ENCODE peak calls at places on chromosome 18, in four cellular contexts. D, L, G and O are unnamed samples.

GRCh38 chr18:8898990-8899389 is 193.6 kb downstream of the MTCL1 start:
- DNase-seq in G (no peak), D (no peak), L (no peak), O (no peak)

GRCh38 chr18:48004577-48004976 is 74.1 kb upstream of the SMAD2 start:
- DNase-seq in L (no peak), D (peak), G (no peak), O (no peak)

GRCh38 chr18:26103579-26103978 is 13.2 kb upstream of the SS18 start:
- DNase-seq in G (no peak), D (no peak), L (peak), O (no peak)

GRCh38 chr18:59029663-59030421 is 109.8 kb upstream of the SEC11C start:
- DNase-seq in G (no peak), D (no peak), L (no peak), O (no peak)

GRCh38 chr18:12652861-12653401 is 5.0 kb downstream of the SPIRE1 start:
- DNase-seq in G (no peak), L (no peak), D (no peak), O (no peak)

GRCh38 chr18:51437280-51438271 is 240.1 kb upstream of the MEX3C start:
- DNase-seq in G (no peak), D (no peak), L (no peak), O (no peak)

GRCh38 chr18:78903436-78904178 is 76.0 kb upstream of the SALL3 start:
- DNase-seq in D (no peak), G (no peak), L (no peak), O (no peak)

GRCh38 chr18:54923339-54923956 is 35.8 kb downstream of the CCDC68 start:
- DNase-seq in D (no peak), G (no peak), L (no peak), O (no peak)

GRCh38 chr18:73150199-73150598 is 282.4 kb upstream of the NETO1 start:
- DNase-seq in G (no peak), L (no peak), D (no peak), O (no peak)

GRCh38 chr18:22556271-22556990 is 138.7 kb upstream of the CTAGE1 start:
- DNase-seq in L (no peak), G (no peak), D (no peak), O (no peak)

GRCh38 chr18:37453754-37454153 is 111.8 kb downstream of the CELF4 start:
- DNase-seq in G (no peak), D (no peak), L (no peak), O (no peak)

GRCh38 chr18:26655010-26655613 is 106.8 kb upstream of the KCTD1 start:
- DNase-seq in D (no peak), L (no peak), G (no peak), O (no peak)

GRCh38 chr18:13500227-13500865 is 226.0 kb downstream of the FAM210A start:
- DNase-seq in D (peak), G (no peak), L (no peak), O (peak)

GRCh38 chr18:59900222-59901128 is 679 bp downstream of the PMAIP1 start:
- DNase-seq in G (peak), D (peak), L (peak), O (peak)

GRCh38 chr18:78123144-78123909 is 856.3 kb upstream of the SALL3 start:
- DNase-seq in G (no peak), L (no peak), D (no peak), O (no peak)

GRCh38 chr18:27645929-27646328 is 460.8 kb upstream of the CHST9 start:
- DNase-seq in D (no peak), G (no peak), L (no peak), O (no peak)

GRCh38 chr18:35703043-35703688 is 121.6 kb downstream of the GALNT1 start:
- DNase-seq in D (no peak), L (no peak), G (no peak), O (no peak)

GRCh38 chr18:939167-939566 is 34.5 kb downstream of the ADCYAP1 start:
- DNase-seq in L (no peak), D (no peak), G (no peak), O (no peak)

GRCh38 chr18:10291568-10291981 is 162.9 kb upstream of the APCDD1 start:
- DNase-seq in D (no peak), G (no peak), L (no peak), O (no peak)

GRCh38 chr18:21049306-21049705 is 62.3 kb downstream of the ROCK1 start:
- DNase-seq in L (no peak), G (no peak), D (no peak), O (no peak)

GRCh38 chr18:57040175-57040574 is 106.7 kb upstream of the BOD1L2 start:
- DNase-seq in D (no peak), L (no peak), G (no peak), O (no peak)

GRCh38 chr18:51593931-51594330 is 396.4 kb upstream of the MEX3C start:
- DNase-seq in G (no peak), D (no peak), L (no peak), O (no peak)

GRCh38 chr18:75132471-75132870 is 76.5 kb downstream of the PTGR3 start:
- DNase-seq in L (no peak), D (no peak), G (no peak), O (no peak)

GRCh38 chr18:28178720-28179119 is 1.8 kb upstream of the CDH2 start:
- DNase-seq in G (no peak), L (no peak), D (no peak), O (no peak)

GRCh38 chr18:80095414-80095813 is 13.6 kb upstream of the ADNP2 start:
- DNase-seq in L (no peak), D (no peak), G (no peak), O (no peak)

GRCh38 chr18:36338420-36338933 is 41.0 kb downstream of the FHOD3 start:
- DNase-seq in G (no peak), D (no peak), L (no peak), O (no peak)

GRCh38 chr18:62897153-62897552 is 181.8 kb downstream of the PHLPP1 start:
- DNase-seq in G (no peak), L (no peak), D (no peak), O (no peak)

GRCh38 chr18:48645427-48646002 is 106.7 kb downstream of the CTIF start:
- DNase-seq in G (no peak), D (no peak), L (no peak), O (no peak)

GRCh38 chr18:74382481-74382880 is 66.8 kb downstream of the C18orf63 start:
- DNase-seq in D (no peak), G (no peak), L (no peak), O (no peak)